ENCODE peak calls at places on chromosomes 3 and 15, in seven cellular contexts. N, W, K, O, R, I and Q are unnamed samples.

GRCh38 chr15:61038387-61038786 is 190.7 kb downstream of the RORA start:
- DNase-seq in N (no peak), W (no peak), K (peak; percentile 15), O (peak; percentile 37), R (no peak), I (peak; percentile 53), Q (no peak)

GRCh38 chr3:46865034-46865507 is 1.8 kb upstream of the MYL3 start:
- DNase-seq in N (peak; percentile 66), W (no peak), K (peak; percentile 68), O (no peak), R (no peak), I (no peak), Q (no peak)

GRCh38 chr3:52606373-52607085 is 70.1 kb downstream of the UQCC5 start:
- DNase-seq in N (no peak), W (no peak), K (peak; percentile 34), O (peak; percentile 37), R (no peak), I (peak; percentile 25), Q (no peak)

GRCh38 chr3:158731938-158732855 is at the start of gene RARRES1:
- DNase-seq in N (peak; percentile 72), W (peak; percentile 81), K (peak; percentile 88), O (no peak), R (no peak), I (peak; percentile 47), Q (no peak)

GRCh38 chr3:155069729-155070128 is 10.4 kb upstream of the MME start:
- DNase-seq in N (no peak), W (no peak), K (no peak), O (no peak), R (no peak), I (peak; percentile 52), Q (no peak)

GRCh38 chr3:151305081-151305777 is 11.4 kb downstream of the GPR87 start:
- DNase-seq in N (no peak), W (peak; percentile 50), K (peak; percentile 89), O (peak; percentile 99), R (peak; percentile 84), I (peak; percentile 98), Q (peak; percentile 94)

GRCh38 chr3:125075738-125076137 is 19.9 kb upstream of the HEG1 start:
- DNase-seq in N (no peak), W (peak; percentile 51), K (no peak), O (no peak), R (no peak), I (no peak), Q (no peak)

GRCh38 chr3:183371672-183371968 is 56.8 kb downstream of the MCF2L2 start:
- DNase-seq in N (no peak), W (no peak), K (no peak), O (no peak), R (no peak), I (peak; percentile 35), Q (no peak)

GRCh38 chr15:77901251-77901881 is 176.1 kb downstream of the TBC1D2B start:
- DNase-seq in N (no peak), W (no peak), K (no peak), O (no peak), R (no peak), I (no peak), Q (no peak)

GRCh38 chr3:175591375-175591774 is 732.2 kb downstream of the NAALADL2 start:
- DNase-seq in N (no peak), W (no peak), K (no peak), O (no peak), R (no peak), I (no peak), Q (no peak)

GRCh38 chr15:85335193-85335939 is 45.0 kb upstream of the AKAP13 start:
- DNase-seq in N (no peak), W (no peak), K (peak; percentile 60), O (no peak), R (no peak), I (no peak), Q (no peak)

GRCh38 chr3:178397836-178398235 is 138.4 kb upstream of the KCNMB2 start:
- DNase-seq in N (no peak), W (no peak), K (no peak), O (no peak), R (no peak), I (peak; percentile 17), Q (no peak)

GRCh38 chr15:77599899-77600298 is 32.8 kb downstream of the LINGO1 start:
- DNase-seq in N (peak; percentile 60), W (peak; percentile 52), K (no peak), O (no peak), R (no peak), I (no peak), Q (no peak)

GRCh38 chr15:60353245-60353940 is 44.4 kb downstream of the ANXA2 start:
- DNase-seq in N (no peak), W (no peak), K (no peak), O (no peak), R (no peak), I (peak; percentile 69), Q (no peak)

GRCh38 chr15:101499863-101500713 is 10.6 kb upstream of the PCSK6 start:
- DNase-seq in N (peak; percentile 67), W (no peak), K (no peak), O (no peak), R (no peak), I (no peak), Q (no peak)

GRCh38 chr15:93030430-93031102 is 58.4 kb downstream of the RGMA start:
- DNase-seq in N (peak; percentile 55), W (peak; percentile 78), K (peak; percentile 78), O (peak; percentile 43), R (peak; percentile 26), I (peak; percentile 58), Q (no peak)

GRCh38 chr3:87161486-87161885 is 65.6 kb upstream of the CHMP2B start:
- DNase-seq in N (no peak), W (no peak), K (no peak), O (no peak), R (no peak), I (no peak), Q (no peak)

DNA sequence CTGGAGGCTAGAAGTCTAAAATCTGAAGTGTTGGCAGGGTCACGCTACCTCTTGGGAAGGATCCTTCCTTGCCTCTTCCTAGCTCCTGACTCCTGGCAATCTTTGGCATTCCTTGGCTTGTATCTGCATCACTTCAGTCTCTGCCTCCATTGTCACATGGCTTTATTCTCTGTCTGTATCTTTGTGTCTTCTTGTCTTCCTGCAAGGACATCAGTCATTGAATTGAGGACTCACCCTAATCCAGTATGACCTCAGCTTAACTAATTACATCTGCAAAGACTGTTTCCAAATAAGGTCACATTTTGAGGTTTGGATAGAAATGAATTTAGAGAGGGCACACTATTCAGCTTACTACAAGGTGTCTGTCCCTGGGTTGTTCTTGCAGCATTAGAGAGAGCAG is 31.1 kb upstream of the UTS2B start:
- DNase-seq in N (no peak), W (peak; percentile 53), K (no peak), O (no peak), R (no peak), I (no peak), Q (no peak)
- TF ChIP-seq CTCF in N (no peak), W (no peak), K (no peak), O (no peak), R (no peak), I (no peak), Q (no peak)

GRCh38 chr15:90869601-90870353 is 1.4 kb downstream of the FURIN start:
- DNase-seq in N (peak; percentile 81), W (peak; percentile 61), K (peak; percentile 76), O (no peak), R (no peak), I (peak; percentile 92), Q (no peak)
- H3K4me3 ChIP-seq in N (peak overlapping the region; percentile 92), W (no peak overlapping the region), K (no peak overlapping the region), O (no peak overlapping the region), R (no peak overlapping the region), I (no peak overlapping the region), Q (no peak overlapping the region)

GRCh38 chr15:95447486-95447885 is 883.0 kb upstream of the NR2F2 start:
- DNase-seq in N (no peak), W (no peak), K (no peak), O (no peak), R (no peak), I (no peak), Q (no peak)

GRCh38 chr15:95448531-95449210 is 881.8 kb upstream of the NR2F2 start:
- DNase-seq in N (no peak), W (no peak), K (no peak), O (no peak), R (no peak), I (no peak), Q (no peak)

GRCh38 chr15:95450413-95450812 is 880.1 kb upstream of the NR2F2 start:
- DNase-seq in N (no peak), W (no peak), K (no peak), O (no peak), R (no peak), I (no peak), Q (no peak)

GRCh38 chr15:95449229-95449628 is 881.3 kb upstream of the NR2F2 start:
- DNase-seq in N (no peak), W (no peak), K (no peak), O (no peak), R (no peak), I (no peak), Q (no peak)

DNA sequence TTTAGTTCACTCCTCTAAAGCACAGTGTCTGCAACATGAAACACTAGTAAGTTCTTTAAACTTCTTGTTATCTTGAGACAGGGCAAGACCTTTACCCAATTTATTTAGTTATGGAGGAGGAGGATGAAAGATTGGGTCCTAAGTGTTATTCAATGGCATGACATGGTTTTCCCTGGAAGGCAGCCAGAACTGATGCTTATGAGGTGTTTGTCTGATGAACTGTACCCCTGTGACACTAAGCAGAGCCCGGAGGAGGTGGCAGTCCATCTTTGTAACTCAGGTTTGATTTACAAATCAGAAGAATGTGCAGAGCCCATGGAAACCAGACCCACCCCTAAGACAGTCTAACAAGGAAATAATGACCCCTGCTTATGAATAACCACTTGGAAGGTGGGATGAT is 878.6 kb upstream of the NR2F2 start:
- DNase-seq in N (no peak), W (no peak), K (no peak), O (no peak), R (no peak), I (no peak), Q (no peak)
- TF ChIP-seq CTCF in N (no peak), W (no peak), K (no peak), O (no peak), R (no peak), I (no peak), Q (no peak)

GRCh38 chr15:23570466-23570865 is 5.0 kb downstream of the MKRN3 start:
- DNase-seq in N (no peak), W (peak; percentile 49), K (no peak), O (no peak), R (no peak), I (peak; percentile 17), Q (no peak)

GRCh38 chr15:23578521-23579150 is 13.2 kb downstream of the MKRN3 start:
- DNase-seq in N (no peak), W (no peak), K (no peak), O (no peak), R (no peak), I (no peak), Q (no peak)

GRCh38 chr15:23574742-23575141 is 9.3 kb downstream of the MKRN3 start:
- DNase-seq in N (no peak), W (no peak), K (no peak), O (no peak), R (no peak), I (no peak), Q (no peak)

GRCh38 chr15:23572844-23573243 is 7.4 kb downstream of the MKRN3 start:
- DNase-seq in N (no peak), W (no peak), K (no peak), O (no peak), R (no peak), I (no peak), Q (no peak)

DNA sequence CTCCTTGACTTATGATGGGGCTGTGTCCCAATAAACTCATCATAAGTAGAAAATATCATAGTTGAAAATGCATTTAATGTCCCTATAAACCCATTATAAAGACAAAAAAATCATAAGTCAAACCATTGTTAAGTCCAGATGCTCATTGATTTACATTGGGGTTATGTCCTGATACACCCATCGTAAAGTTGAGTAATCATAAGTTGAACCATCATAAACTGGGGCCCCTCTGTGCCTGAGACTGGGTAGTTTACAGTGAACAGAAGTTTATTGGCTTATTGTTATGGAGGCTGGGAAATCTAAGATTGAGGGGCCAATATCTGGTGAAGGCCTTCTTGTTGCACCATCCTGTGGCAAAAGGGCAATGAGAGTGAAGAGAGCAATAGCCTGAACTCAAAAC is 10.6 kb downstream of the MKRN3 start:
- DNase-seq in N (no peak), W (no peak), K (no peak), O (no peak), R (no peak), I (no peak), Q (no peak)
- H3K4me3 ChIP-seq in N (no peak overlapping the region), W (no peak overlapping the region), K (no peak overlapping the region), O (no peak overlapping the region), R (no peak overlapping the region), I (no peak overlapping the region), Q (no peak overlapping the region)